ENCODE peak calls at places on chromosomes 6 and 20, in nine cellular contexts. One of them, this sample, is unnamed.

GRCh38 chr6:125868996-125869395 is 78.2 kb downstream of the NCOA7 start:
- DNase-seq in progenitor cell of endocrine pancreas: no peak
- DNase-seq in fibroblast of the aortic adventitia: peak
- DNase-seq in T-cell: no peak
- DNase-seq in stimulated activated CD8-positive, alpha-beta memory T cell treated with anti-CD3 and anti-CD28 coated beads, Interleukin-2, amount 100 ng/mL, for 48 hours: no peak
- DNase-seq in GM23248: peak
- DNase-seq in H1: no peak
- DNase-seq in astrocyte of the spinal cord: no peak
- DNase-seq in putamen: peak
- DNase-seq in this sample: no peak

GRCh38 chr6:13491538-13491937 is 4.1 kb upstream of the GFOD1 start:
- DNase-seq in progenitor cell of endocrine pancreas: no peak
- DNase-seq in fibroblast of the aortic adventitia: no peak
- DNase-seq in T-cell: no peak
- DNase-seq in stimulated activated CD8-positive, alpha-beta memory T cell treated with anti-CD3 and anti-CD28 coated beads, Interleukin-2, amount 100 ng/mL, for 48 hours: no peak
- DNase-seq in GM23248: no peak
- DNase-seq in H1: no peak
- DNase-seq in astrocyte of the spinal cord: no peak
- DNase-seq in putamen: no peak
- DNase-seq in this sample: no peak

GRCh38 chr20:49575551-49576060 is 7.7 kb upstream of the PTGIS start:
- DNase-seq in progenitor cell of endocrine pancreas: no peak
- DNase-seq in fibroblast of the aortic adventitia: peak
- DNase-seq in T-cell: no peak
- DNase-seq in stimulated activated CD8-positive, alpha-beta memory T cell treated with anti-CD3 and anti-CD28 coated beads, Interleukin-2, amount 100 ng/mL, for 48 hours: no peak
- DNase-seq in GM23248: no peak
- DNase-seq in H1: no peak
- DNase-seq in astrocyte of the spinal cord: no peak
- DNase-seq in putamen: no peak
- DNase-seq in this sample: no peak

GRCh38 chr6:3697609-3698008 is 53.9 kb downstream of the PXDC1 start:
- DNase-seq in progenitor cell of endocrine pancreas: no peak
- DNase-seq in fibroblast of the aortic adventitia: peak
- DNase-seq in T-cell: no peak
- DNase-seq in stimulated activated CD8-positive, alpha-beta memory T cell treated with anti-CD3 and anti-CD28 coated beads, Interleukin-2, amount 100 ng/mL, for 48 hours: no peak
- DNase-seq in GM23248: peak
- DNase-seq in H1: no peak
- DNase-seq in astrocyte of the spinal cord: peak
- DNase-seq in putamen: peak
- DNase-seq in this sample: peak

GRCh38 chr6:53033764-53034163 is 31.4 kb upstream of the FBXO9 start:
- DNase-seq in progenitor cell of endocrine pancreas: no peak
- DNase-seq in fibroblast of the aortic adventitia: peak
- DNase-seq in T-cell: no peak
- DNase-seq in stimulated activated CD8-positive, alpha-beta memory T cell treated with anti-CD3 and anti-CD28 coated beads, Interleukin-2, amount 100 ng/mL, for 48 hours: no peak
- DNase-seq in GM23248: peak
- DNase-seq in H1: no peak
- DNase-seq in astrocyte of the spinal cord: peak
- DNase-seq in putamen: no peak
- DNase-seq in this sample: peak

GRCh38 chr6:13733178-13733851 is 21.7 kb upstream of the RANBP9 start:
- DNase-seq in progenitor cell of endocrine pancreas: no peak
- DNase-seq in fibroblast of the aortic adventitia: peak
- DNase-seq in T-cell: no peak
- DNase-seq in stimulated activated CD8-positive, alpha-beta memory T cell treated with anti-CD3 and anti-CD28 coated beads, Interleukin-2, amount 100 ng/mL, for 48 hours: no peak
- DNase-seq in GM23248: peak
- DNase-seq in H1: no peak
- DNase-seq in astrocyte of the spinal cord: peak
- DNase-seq in putamen: no peak
- DNase-seq in this sample: peak

GRCh38 chr6:85065831-85066230 is 301.4 kb upstream of the TBX18 start:
- DNase-seq in progenitor cell of endocrine pancreas: no peak
- DNase-seq in fibroblast of the aortic adventitia: no peak
- DNase-seq in T-cell: no peak
- DNase-seq in stimulated activated CD8-positive, alpha-beta memory T cell treated with anti-CD3 and anti-CD28 coated beads, Interleukin-2, amount 100 ng/mL, for 48 hours: no peak
- DNase-seq in GM23248: peak
- DNase-seq in H1: no peak
- DNase-seq in astrocyte of the spinal cord: no peak
- DNase-seq in putamen: no peak
- DNase-seq in this sample: peak

GRCh38 chr6:31528307-31528777 is 420 bp upstream of the MCCD1 start:
- DNase-seq in progenitor cell of endocrine pancreas: no peak
- DNase-seq in fibroblast of the aortic adventitia: no peak
- DNase-seq in T-cell: no peak
- DNase-seq in stimulated activated CD8-positive, alpha-beta memory T cell treated with anti-CD3 and anti-CD28 coated beads, Interleukin-2, amount 100 ng/mL, for 48 hours: no peak
- DNase-seq in GM23248: no peak
- DNase-seq in H1: no peak
- DNase-seq in astrocyte of the spinal cord: no peak
- DNase-seq in putamen: no peak
- DNase-seq in this sample: no peak

GRCh38 chr20:35592339-35592960 is 23.2 kb upstream of the SPAG4 start:
- DNase-seq in progenitor cell of endocrine pancreas: no peak
- DNase-seq in fibroblast of the aortic adventitia: no peak
- DNase-seq in T-cell: no peak
- DNase-seq in stimulated activated CD8-positive, alpha-beta memory T cell treated with anti-CD3 and anti-CD28 coated beads, Interleukin-2, amount 100 ng/mL, for 48 hours: no peak
- DNase-seq in GM23248: no peak
- DNase-seq in H1: no peak
- DNase-seq in astrocyte of the spinal cord: no peak
- DNase-seq in putamen: no peak
- DNase-seq in this sample: no peak

GRCh38 chr6:72783035-72783434 is 161.2 kb downstream of the KCNQ5 start:
- DNase-seq in progenitor cell of endocrine pancreas: no peak
- DNase-seq in fibroblast of the aortic adventitia: peak
- DNase-seq in T-cell: no peak
- DNase-seq in stimulated activated CD8-positive, alpha-beta memory T cell treated with anti-CD3 and anti-CD28 coated beads, Interleukin-2, amount 100 ng/mL, for 48 hours: no peak
- DNase-seq in GM23248: peak
- DNase-seq in H1: no peak
- DNase-seq in astrocyte of the spinal cord: no peak
- DNase-seq in putamen: no peak
- DNase-seq in this sample: no peak

GRCh38 chr20:33499347-33499746 is 9.5 kb downstream of the CBFA2T2 start:
- DNase-seq in progenitor cell of endocrine pancreas: no peak
- DNase-seq in fibroblast of the aortic adventitia: no peak
- DNase-seq in T-cell: no peak
- DNase-seq in stimulated activated CD8-positive, alpha-beta memory T cell treated with anti-CD3 and anti-CD28 coated beads, Interleukin-2, amount 100 ng/mL, for 48 hours: no peak
- DNase-seq in GM23248: no peak
- DNase-seq in H1: no peak
- DNase-seq in astrocyte of the spinal cord: no peak
- DNase-seq in putamen: no peak
- DNase-seq in this sample: no peak

GRCh38 chr6:132751306-132751705 is 6.4 kb downstream of the VNN2 start:
- DNase-seq in progenitor cell of endocrine pancreas: no peak
- DNase-seq in fibroblast of the aortic adventitia: no peak
- DNase-seq in T-cell: no peak
- DNase-seq in stimulated activated CD8-positive, alpha-beta memory T cell treated with anti-CD3 and anti-CD28 coated beads, Interleukin-2, amount 100 ng/mL, for 48 hours: no peak
- DNase-seq in GM23248: no peak
- DNase-seq in H1: no peak
- DNase-seq in astrocyte of the spinal cord: no peak
- DNase-seq in putamen: no peak
- DNase-seq in this sample: no peak

GRCh38 chr6:130001229-130001554 is 17.2 kb upstream of the L3MBTL3 start:
- DNase-seq in progenitor cell of endocrine pancreas: no peak
- DNase-seq in fibroblast of the aortic adventitia: no peak
- DNase-seq in T-cell: no peak
- DNase-seq in stimulated activated CD8-positive, alpha-beta memory T cell treated with anti-CD3 and anti-CD28 coated beads, Interleukin-2, amount 100 ng/mL, for 48 hours: no peak
- DNase-seq in GM23248: no peak
- DNase-seq in H1: no peak
- DNase-seq in astrocyte of the spinal cord: no peak
- DNase-seq in putamen: no peak
- DNase-seq in this sample: no peak

GRCh38 chr6:29602564-29603361 is 17.8 kb downstream of the OR2H2 start:
- DNase-seq in progenitor cell of endocrine pancreas: no peak
- DNase-seq in fibroblast of the aortic adventitia: no peak
- DNase-seq in T-cell: no peak
- DNase-seq in stimulated activated CD8-positive, alpha-beta memory T cell treated with anti-CD3 and anti-CD28 coated beads, Interleukin-2, amount 100 ng/mL, for 48 hours: no peak
- DNase-seq in GM23248: peak
- DNase-seq in H1: peak
- DNase-seq in astrocyte of the spinal cord: no peak
- DNase-seq in putamen: peak
- DNase-seq in this sample: peak

GRCh38 chr6:121663292-121663691 is 227.8 kb downstream of the GJA1 start:
- DNase-seq in progenitor cell of endocrine pancreas: no peak
- DNase-seq in fibroblast of the aortic adventitia: no peak
- DNase-seq in T-cell: no peak
- DNase-seq in stimulated activated CD8-positive, alpha-beta memory T cell treated with anti-CD3 and anti-CD28 coated beads, Interleukin-2, amount 100 ng/mL, for 48 hours: no peak
- DNase-seq in GM23248: no peak
- DNase-seq in H1: no peak
- DNase-seq in astrocyte of the spinal cord: no peak
- DNase-seq in putamen: no peak
- DNase-seq in this sample: no peak

GRCh38 chr20:24303393-24303792 is 166.0 kb upstream of the SYNDIG1 start:
- DNase-seq in progenitor cell of endocrine pancreas: no peak
- DNase-seq in fibroblast of the aortic adventitia: peak
- DNase-seq in T-cell: no peak
- DNase-seq in stimulated activated CD8-positive, alpha-beta memory T cell treated with anti-CD3 and anti-CD28 coated beads, Interleukin-2, amount 100 ng/mL, for 48 hours: no peak
- DNase-seq in GM23248: peak
- DNase-seq in H1: no peak
- DNase-seq in astrocyte of the spinal cord: peak
- DNase-seq in putamen: peak
- DNase-seq in this sample: peak

GRCh38 chr6:166465671-166466087 is 82.9 kb upstream of the MPC1 start:
- DNase-seq in progenitor cell of endocrine pancreas: no peak
- DNase-seq in fibroblast of the aortic adventitia: peak
- DNase-seq in T-cell: no peak
- DNase-seq in stimulated activated CD8-positive, alpha-beta memory T cell treated with anti-CD3 and anti-CD28 coated beads, Interleukin-2, amount 100 ng/mL, for 48 hours: no peak
- DNase-seq in GM23248: peak
- DNase-seq in H1: no peak
- DNase-seq in astrocyte of the spinal cord: no peak
- DNase-seq in putamen: peak
- DNase-seq in this sample: peak

GRCh38 chr6:157779705-157780604 is 43.1 kb upstream of the SNX9 start:
- DNase-seq in progenitor cell of endocrine pancreas: no peak
- DNase-seq in fibroblast of the aortic adventitia: peak
- DNase-seq in T-cell: no peak
- DNase-seq in stimulated activated CD8-positive, alpha-beta memory T cell treated with anti-CD3 and anti-CD28 coated beads, Interleukin-2, amount 100 ng/mL, for 48 hours: no peak
- DNase-seq in GM23248: peak
- DNase-seq in H1: no peak
- DNase-seq in astrocyte of the spinal cord: no peak
- DNase-seq in putamen: no peak
- DNase-seq in this sample: peak

GRCh38 chr6:13526339-13526717 is 38.9 kb upstream of the GFOD1 start:
- DNase-seq in progenitor cell of endocrine pancreas: no peak
- DNase-seq in fibroblast of the aortic adventitia: no peak
- DNase-seq in T-cell: no peak
- DNase-seq in stimulated activated CD8-positive, alpha-beta memory T cell treated with anti-CD3 and anti-CD28 coated beads, Interleukin-2, amount 100 ng/mL, for 48 hours: no peak
- DNase-seq in GM23248: no peak
- DNase-seq in H1: no peak
- DNase-seq in astrocyte of the spinal cord: no peak
- DNase-seq in putamen: no peak
- DNase-seq in this sample: no peak

GRCh38 chr20:21053002-21053762 is 53.0 kb downstream of the LINC00237 start:
- DNase-seq in progenitor cell of endocrine pancreas: no peak
- DNase-seq in fibroblast of the aortic adventitia: no peak
- DNase-seq in T-cell: no peak
- DNase-seq in stimulated activated CD8-positive, alpha-beta memory T cell treated with anti-CD3 and anti-CD28 coated beads, Interleukin-2, amount 100 ng/mL, for 48 hours: no peak
- DNase-seq in GM23248: no peak
- DNase-seq in H1: peak
- DNase-seq in astrocyte of the spinal cord: no peak
- DNase-seq in putamen: peak
- DNase-seq in this sample: no peak

GRCh38 chr6:144582939-144583613 is 297.9 kb downstream of the UTRN start:
- DNase-seq in progenitor cell of endocrine pancreas: no peak
- DNase-seq in fibroblast of the aortic adventitia: peak
- DNase-seq in T-cell: peak
- DNase-seq in stimulated activated CD8-positive, alpha-beta memory T cell treated with anti-CD3 and anti-CD28 coated beads, Interleukin-2, amount 100 ng/mL, for 48 hours: no peak
- DNase-seq in GM23248: peak
- DNase-seq in H1: peak
- DNase-seq in astrocyte of the spinal cord: peak
- DNase-seq in putamen: peak
- DNase-seq in this sample: peak

GRCh38 chr6:105459884-105460283 is 57.0 kb upstream of the PREP start:
- DNase-seq in progenitor cell of endocrine pancreas: no peak
- DNase-seq in fibroblast of the aortic adventitia: peak
- DNase-seq in T-cell: no peak
- DNase-seq in stimulated activated CD8-positive, alpha-beta memory T cell treated with anti-CD3 and anti-CD28 coated beads, Interleukin-2, amount 100 ng/mL, for 48 hours: no peak
- DNase-seq in GM23248: peak
- DNase-seq in H1: no peak
- DNase-seq in astrocyte of the spinal cord: peak
- DNase-seq in putamen: no peak
- DNase-seq in this sample: peak

GRCh38 chr6:129493396-129493902 is 216.5 kb downstream of the ARHGAP18 start:
- DNase-seq in progenitor cell of endocrine pancreas: no peak
- DNase-seq in fibroblast of the aortic adventitia: peak
- DNase-seq in T-cell: no peak
- DNase-seq in stimulated activated CD8-positive, alpha-beta memory T cell treated with anti-CD3 and anti-CD28 coated beads, Interleukin-2, amount 100 ng/mL, for 48 hours: no peak
- DNase-seq in GM23248: peak
- DNase-seq in H1: no peak
- DNase-seq in astrocyte of the spinal cord: peak
- DNase-seq in putamen: no peak
- DNase-seq in this sample: peak

GRCh38 chr6:166365806-166366205 is 16.9 kb downstream of the MPC1 start:
- DNase-seq in progenitor cell of endocrine pancreas: no peak
- DNase-seq in fibroblast of the aortic adventitia: peak
- DNase-seq in T-cell: no peak
- DNase-seq in stimulated activated CD8-positive, alpha-beta memory T cell treated with anti-CD3 and anti-CD28 coated beads, Interleukin-2, amount 100 ng/mL, for 48 hours: no peak
- DNase-seq in GM23248: peak
- DNase-seq in H1: no peak
- DNase-seq in astrocyte of the spinal cord: no peak
- DNase-seq in putamen: no peak
- DNase-seq in this sample: no peak

This sample was measured in AG20443.